ENCODE peak calls at places on chromosomes 6 and 20, in four cellular contexts. S is hepatocyte, V is body of pancreas, L is IMR-90. I is an unnamed sample.
A peak's percentile ranks its signal among the peaks of the same experiment; 100 is the strongest.

GRCh38 chr6:37373822-37374514 is 20.2 kb downstream of the RNF8 start:
- DNase-seq in S (no peak), V (no peak), L (no peak), I (no peak)

GRCh38 chr6:135675862-135676261 is 175.6 kb upstream of the PDE7B start:
- DNase-seq in S (peak; percentile 80), V (peak; percentile 7), L (peak; percentile 41), I (peak; percentile 22)

GRCh38 chr6:117317261-117317660 is 51.9 kb downstream of the VGLL2 start:
- DNase-seq in S (peak; percentile 49), V (no peak), L (peak; percentile 6), I (no peak)

GRCh38 chr6:28985396-28986164 is 19.5 kb downstream of the ZNF311 start:
- DNase-seq in S (peak; percentile 96), V (peak; percentile 93), L (peak; percentile 98), I (peak; percentile 90)

GRCh38 chr20:3082955-3083952 is 1.3 kb downstream of the AVP start:
- DNase-seq in S (no peak), V (no peak), L (no peak), I (no peak)

GRCh38 chr6:16362819-16363589 is 124.6 kb downstream of the GMPR start:
- DNase-seq in S (no peak), V (no peak), L (no peak), I (no peak)

GRCh38 chr20:24673678-24674570 is 204.5 kb downstream of the SYNDIG1 start:
- DNase-seq in S (no peak), V (no peak), L (peak; percentile 75), I (no peak)

GRCh38 chr20:61732511-61733210 is 333.0 kb downstream of the TAF4 start:
- DNase-seq in S (no peak), V (no peak), L (no peak), I (no peak)

GRCh38 chr6:39172377-39172757 is 56.9 kb downstream of the KCNK5 start:
- DNase-seq in S (no peak), V (no peak), L (no peak), I (no peak)

GRCh38 chr20:53201588-53201987 is 229.4 kb downstream of the TSHZ2 start:
- DNase-seq in S (no peak), V (no peak), L (no peak), I (no peak)

GRCh38 chr6:148935705-148936306 is 189.0 kb downstream of the UST start:
- DNase-seq in S (no peak), V (no peak), L (peak; percentile 71), I (no peak)

GRCh38 chr20:36988494-36988966 is 37.0 kb upstream of the SAMHD1 start:
- DNase-seq in S (no peak), V (peak; percentile 3), L (peak; percentile 58), I (peak; percentile 18)

GRCh38 chr6:131258816-131259476 is 123.7 kb downstream of the AKAP7 start:
- DNase-seq in S (peak; percentile 77), V (peak; percentile 24), L (peak; percentile 53), I (peak; percentile 12)

GRCh38 chr6:145632971-145633370 is 102.3 kb downstream of the EPM2A start:
- DNase-seq in S (no peak), V (no peak), L (no peak), I (no peak)

GRCh38 chr20:17155401-17155800 is 71.4 kb upstream of the PCSK2 start:
- DNase-seq in S (no peak), V (no peak), L (no peak), I (no peak)

GRCh38 chr6:131764350-131764749 is 43.5 kb upstream of the ENPP1 start:
- DNase-seq in S (no peak), V (no peak), L (peak; percentile 23), I (no peak)

GRCh38 chr6:15246217-15247211 is 645 bp downstream of the JARID2 start:
- DNase-seq in S (no peak), V (no peak), L (peak; percentile 49), I (peak; percentile 21)

GRCh38 chr6:5726976-5727718 is 279.6 kb downstream of the NRN1 start:
- DNase-seq in S (no peak), V (no peak), L (peak; percentile 21), I (peak; percentile 88)

GRCh38 chr6:168035098-168035660 is 37.7 kb downstream of the KIF25 start:
- DNase-seq in S (peak; percentile 84), V (peak; percentile 64), L (peak; percentile 78), I (peak; percentile 75)

GRCh38 chr6:148367418-148368024 is 24.9 kb downstream of the SASH1 start:
- DNase-seq in S (no peak), V (peak; percentile 38), L (peak; percentile 75), I (no peak)

GRCh38 chr6:19301980-19302379 is 535.2 kb upstream of the ID4 start:
- DNase-seq in S (no peak), V (no peak), L (peak; percentile 24), I (peak; percentile 60)

GRCh38 chr6:54617730-54618129 is 228.8 kb upstream of the FAM83B start:
- DNase-seq in S (peak; percentile 33), V (no peak), L (peak; percentile 84), I (peak; percentile 4)

GRCh38 chr20:32524871-32525501 is 60.1 kb downstream of the NOL4L start:
- DNase-seq in S (no peak), V (peak; percentile 91), L (no peak), I (no peak)

GRCh38 chr20:6164421-6165341 is 41.9 kb upstream of the FERMT1 start:
- DNase-seq in S (no peak), V (peak; percentile 13), L (no peak), I (no peak)

GRCh38 chr20:13349240-13349604 is 128.1 kb downstream of the ISM1 start:
- DNase-seq in S (no peak), V (no peak), L (peak; percentile 46), I (no peak)

GRCh38 chr6:154154389-154154967 is 115.4 kb downstream of the OPRM1 start:
- DNase-seq in S (peak; percentile 88), V (peak; percentile 69), L (peak; percentile 80), I (peak; percentile 38)

GRCh38 chr20:35618032-35618371 is 2.4 kb downstream of the SPAG4 start:
- DNase-seq in S (no peak), V (no peak), L (no peak), I (no peak)
- H3K4me3 ChIP-seq in S (no peak overlapping the region), V (no peak overlapping the region), L (peak overlapping the region; percentile 73), I (peak overlapping the region; percentile 56)

GRCh38 chr20:56363491-56363890 is 4.7 kb downstream of the FAM210B start:
- DNase-seq in S (no peak), V (no peak), L (no peak), I (no peak)

GRCh38 chr20:56372850-56373249 is 14.1 kb downstream of the FAM210B start:
- DNase-seq in S (no peak), V (no peak), L (no peak), I (no peak)

GRCh38 chr20:56373942-56374341 is 15.2 kb downstream of the FAM210B start:
- DNase-seq in S (peak; percentile 62), V (peak; percentile 20), L (peak; percentile 98), I (no peak)

GRCh38 chr20:56371977-56372376 is 13.2 kb downstream of the FAM210B start:
- DNase-seq in S (no peak), V (no peak), L (no peak), I (no peak)

DNA sequence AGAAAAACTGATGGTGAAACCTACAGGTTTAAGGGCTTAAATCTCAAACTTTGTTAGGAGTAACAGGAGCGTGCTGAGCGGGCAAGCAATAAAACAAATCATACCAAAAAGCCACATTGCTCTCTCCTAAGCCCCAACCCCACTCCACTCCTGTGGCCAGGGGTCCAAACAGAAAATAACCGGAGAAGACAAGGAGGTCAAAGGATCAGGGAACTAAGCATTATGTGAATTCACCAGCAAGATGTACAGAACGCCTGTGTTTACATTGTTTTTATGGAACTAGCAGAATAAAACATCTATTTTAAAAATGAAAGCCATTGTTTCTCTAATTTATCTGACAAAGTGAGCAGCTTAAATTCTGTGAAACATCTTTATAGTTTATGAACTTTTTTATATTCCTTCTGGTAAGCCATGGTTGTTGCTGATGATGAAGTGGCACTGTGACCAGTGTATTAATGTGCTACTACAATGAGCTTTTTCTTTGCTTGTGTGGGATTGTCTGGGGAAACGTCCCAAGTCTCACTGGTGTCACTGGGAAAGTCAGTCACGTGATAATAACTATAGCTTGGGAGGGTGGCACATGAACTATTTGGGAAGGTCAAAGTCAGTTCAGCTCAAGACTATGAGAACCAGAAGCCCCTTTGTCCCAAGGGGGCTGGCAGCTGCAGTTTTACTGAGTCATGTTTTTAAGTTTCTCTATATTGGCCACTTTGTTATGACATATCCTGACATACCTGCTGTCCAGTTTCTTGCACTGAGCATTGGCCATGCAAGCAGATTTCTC is 9.8 kb downstream of the FAM210B start:
- DNase-seq in S (no peak), V (no peak), L (no peak), I (peak; percentile 62)
- H3K4me1 ChIP-seq in S (no peaks in the 10 kb centered on the region), V (no peaks in the 10 kb centered on the region), L (no peaks in the 10 kb centered on the region), I (peaks cover 5% of the 10 kb centered on the region)

GRCh38 chr6:680204-680603 is 12.7 kb downstream of the EXOC2 start:
- DNase-seq in S (no peak), V (no peak), L (no peak), I (peak; percentile 40)

GRCh38 chr6:684831-685636 is 7.9 kb downstream of the EXOC2 start:
- DNase-seq in S (no peak), V (no peak), L (peak; percentile 63), I (no peak)

GRCh38 chr6:686528-686927 is 6.4 kb downstream of the EXOC2 start:
- DNase-seq in S (peak; percentile 50), V (no peak), L (no peak), I (peak; percentile 55)

GRCh38 chr6:680666-681374 is 12.1 kb downstream of the EXOC2 start:
- DNase-seq in S (no peak), V (no peak), L (no peak), I (peak; percentile 14)

DNA sequence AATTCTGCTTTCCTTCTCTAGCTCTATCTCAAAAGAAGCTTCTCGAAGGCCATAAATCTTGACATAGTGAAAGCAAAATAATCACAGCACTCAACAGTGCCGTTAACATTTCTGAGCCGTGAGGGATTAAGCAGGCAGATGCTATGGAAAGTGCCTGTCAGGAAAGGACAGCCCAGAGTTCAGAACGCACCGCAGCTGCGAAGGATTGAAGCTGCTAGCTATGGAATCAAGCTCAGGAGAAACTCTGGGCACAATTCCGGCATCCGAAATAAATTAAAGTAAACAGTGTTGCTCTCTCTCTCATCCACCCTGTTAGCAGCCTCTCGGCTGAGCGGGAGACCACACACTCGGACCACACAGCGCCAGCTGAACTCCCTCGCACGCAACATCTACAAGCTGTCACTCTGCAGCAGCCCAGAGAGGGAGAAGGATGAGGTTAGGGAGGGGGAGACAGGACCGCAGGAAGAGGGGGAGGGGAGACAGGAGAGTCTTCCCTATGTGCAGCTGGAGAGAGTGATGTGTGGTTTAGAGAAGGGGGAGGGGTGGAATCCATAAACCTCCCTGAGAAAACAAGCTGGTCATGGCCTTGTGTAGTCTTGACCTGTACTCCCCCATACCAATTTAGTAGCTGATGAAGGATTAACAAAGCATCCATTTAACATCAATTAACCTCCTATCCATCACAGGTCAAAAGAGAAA is 9.0 kb downstream of the EXOC2 start:
- DNase-seq in S (peak; percentile 83), V (no peak), L (peak; percentile 88), I (peak; percentile 86)
- H3K27ac ChIP-seq in S (peak overlapping the region; percentile 69), V (no peak overlapping the region), L (peak overlapping the region; percentile 3), I (peak overlapping the region; percentile 27)

DNA sequence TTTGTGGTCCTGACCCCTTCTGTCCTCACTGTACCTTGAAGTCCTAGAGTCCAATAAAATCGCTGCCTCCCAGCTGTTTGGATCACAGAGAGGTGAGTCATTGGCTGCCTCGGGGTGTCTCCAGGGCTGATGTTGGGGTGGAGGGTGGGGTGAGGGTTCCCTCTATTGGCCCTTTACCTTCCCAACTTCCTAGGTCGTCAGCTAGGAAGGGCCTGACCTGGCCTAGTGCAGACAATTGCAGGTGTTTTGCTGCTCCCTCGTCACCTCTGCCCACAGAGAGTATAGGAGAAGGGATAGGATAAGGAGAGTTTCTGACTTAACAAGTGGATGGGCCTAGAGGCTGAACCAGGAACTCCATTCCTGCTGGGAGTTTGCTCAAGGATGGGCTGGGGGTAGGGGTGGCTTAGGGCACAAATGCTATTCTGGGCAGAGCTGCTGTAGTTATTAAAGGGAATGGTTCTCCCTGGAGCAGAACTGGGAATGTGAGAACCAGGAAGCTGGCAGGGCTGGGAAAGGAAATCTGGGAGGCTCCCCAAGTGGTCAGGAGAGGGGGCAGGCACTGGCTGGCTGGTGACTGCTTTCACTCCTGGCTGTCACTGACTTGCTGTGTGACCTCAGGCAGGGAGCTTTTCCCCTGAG is 1.4 kb downstream of the TP53INP2 start:
- DNase-seq in S (peak; percentile 70), V (peak; percentile 40), L (peak; percentile 23), I (peak; percentile 79)
- H3K4me3 ChIP-seq in S (no peak overlapping the region), V (no peak overlapping the region), L (peak overlapping the region; percentile 69), I (peak overlapping the region; percentile 82)

I was measured in SJCRH30.